ENCODE peak calls at places on chromosome 11, in seven cellular contexts. One of them, this sample, is unnamed.

GRCh38 chr11:116701876-116702275 is 70.9 kb downstream of the BUD13 start:
- DNase-seq in IMR-90: no peak
- DNase-seq in mesothelial cell of epicardium: no peak
- DNase-seq in activated CD8-positive, alpha-beta memory T cell treated with anti-CD3 and anti-CD28 coated beads, Interleukin-2, amount 10 ng/mL, durations not matched to agents 7 days and 5 days: no peak
- DNase-seq in cardiac muscle cell: no peak
- DNase-seq in stimulated activated CD4-positive, alpha-beta T cell treated with anti-CD3 and anti-CD28 coated beads, Interleukin-1b, Interleukin-23, amount 100 ng/mL, for 24 hours: no peak
- DNase-seq in activated CD4-positive, CD25-positive, alpha-beta regulatory T cell treated with anti-CD3 and anti-CD28 coated beads, Interleukin-2, amount 50 U/mL, for 72 hours: no peak
- DNase-seq in this sample: no peak

GRCh38 chr11:2904153-2905052 is 18.8 kb upstream of the CDKN1C start:
- DNase-seq in IMR-90: no peak
- DNase-seq in mesothelial cell of epicardium: no peak
- DNase-seq in activated CD8-positive, alpha-beta memory T cell treated with anti-CD3 and anti-CD28 coated beads, Interleukin-2, amount 10 ng/mL, durations not matched to agents 7 days and 5 days: no peak
- DNase-seq in cardiac muscle cell: no peak
- DNase-seq in stimulated activated CD4-positive, alpha-beta T cell treated with anti-CD3 and anti-CD28 coated beads, Interleukin-1b, Interleukin-23, amount 100 ng/mL, for 24 hours: no peak
- DNase-seq in activated CD4-positive, CD25-positive, alpha-beta regulatory T cell treated with anti-CD3 and anti-CD28 coated beads, Interleukin-2, amount 50 U/mL, for 72 hours: no peak
- DNase-seq in this sample: no peak

GRCh38 chr11:71940561-71941219 is 11.8 kb downstream of the RNF121 start:
- DNase-seq in IMR-90: no peak
- DNase-seq in mesothelial cell of epicardium: no peak
- DNase-seq in activated CD8-positive, alpha-beta memory T cell treated with anti-CD3 and anti-CD28 coated beads, Interleukin-2, amount 10 ng/mL, durations not matched to agents 7 days and 5 days: no peak
- DNase-seq in cardiac muscle cell: no peak
- DNase-seq in stimulated activated CD4-positive, alpha-beta T cell treated with anti-CD3 and anti-CD28 coated beads, Interleukin-1b, Interleukin-23, amount 100 ng/mL, for 24 hours: no peak
- DNase-seq in activated CD4-positive, CD25-positive, alpha-beta regulatory T cell treated with anti-CD3 and anti-CD28 coated beads, Interleukin-2, amount 50 U/mL, for 72 hours: no peak
- DNase-seq in this sample: no peak

GRCh38 chr11:72233773-72234513 is 9.4 kb downstream of the INPPL1 start:
- DNase-seq in IMR-90: no peak
- DNase-seq in mesothelial cell of epicardium: no peak
- DNase-seq in activated CD8-positive, alpha-beta memory T cell treated with anti-CD3 and anti-CD28 coated beads, Interleukin-2, amount 10 ng/mL, durations not matched to agents 7 days and 5 days: no peak
- DNase-seq in cardiac muscle cell: no peak
- DNase-seq in stimulated activated CD4-positive, alpha-beta T cell treated with anti-CD3 and anti-CD28 coated beads, Interleukin-1b, Interleukin-23, amount 100 ng/mL, for 24 hours: no peak
- DNase-seq in activated CD4-positive, CD25-positive, alpha-beta regulatory T cell treated with anti-CD3 and anti-CD28 coated beads, Interleukin-2, amount 50 U/mL, for 72 hours: peak; percentile 23
- DNase-seq in this sample: no peak

GRCh38 chr11:13316528-13316961 is 39.0 kb downstream of the BMAL1 start:
- DNase-seq in IMR-90: peak; percentile 55
- DNase-seq in mesothelial cell of epicardium: no peak
- DNase-seq in activated CD8-positive, alpha-beta memory T cell treated with anti-CD3 and anti-CD28 coated beads, Interleukin-2, amount 10 ng/mL, durations not matched to agents 7 days and 5 days: no peak
- DNase-seq in cardiac muscle cell: no peak
- DNase-seq in stimulated activated CD4-positive, alpha-beta T cell treated with anti-CD3 and anti-CD28 coated beads, Interleukin-1b, Interleukin-23, amount 100 ng/mL, for 24 hours: no peak
- DNase-seq in activated CD4-positive, CD25-positive, alpha-beta regulatory T cell treated with anti-CD3 and anti-CD28 coated beads, Interleukin-2, amount 50 U/mL, for 72 hours: no peak
- DNase-seq in this sample: peak; percentile 65

GRCh38 chr11:13008625-13009475 is at the start of gene RASSF10:
- DNase-seq in IMR-90: no peak
- DNase-seq in mesothelial cell of epicardium: no peak
- DNase-seq in activated CD8-positive, alpha-beta memory T cell treated with anti-CD3 and anti-CD28 coated beads, Interleukin-2, amount 10 ng/mL, durations not matched to agents 7 days and 5 days: no peak
- DNase-seq in cardiac muscle cell: peak; percentile 90
- DNase-seq in stimulated activated CD4-positive, alpha-beta T cell treated with anti-CD3 and anti-CD28 coated beads, Interleukin-1b, Interleukin-23, amount 100 ng/mL, for 24 hours: no peak
- DNase-seq in activated CD4-positive, CD25-positive, alpha-beta regulatory T cell treated with anti-CD3 and anti-CD28 coated beads, Interleukin-2, amount 50 U/mL, for 72 hours: no peak
- DNase-seq in this sample: no peak

GRCh38 chr11:13205446-13205845 is 72.1 kb upstream of the BMAL1 start:
- DNase-seq in IMR-90: peak; percentile 21
- DNase-seq in mesothelial cell of epicardium: no peak
- DNase-seq in activated CD8-positive, alpha-beta memory T cell treated with anti-CD3 and anti-CD28 coated beads, Interleukin-2, amount 10 ng/mL, durations not matched to agents 7 days and 5 days: no peak
- DNase-seq in cardiac muscle cell: no peak
- DNase-seq in stimulated activated CD4-positive, alpha-beta T cell treated with anti-CD3 and anti-CD28 coated beads, Interleukin-1b, Interleukin-23, amount 100 ng/mL, for 24 hours: no peak
- DNase-seq in activated CD4-positive, CD25-positive, alpha-beta regulatory T cell treated with anti-CD3 and anti-CD28 coated beads, Interleukin-2, amount 50 U/mL, for 72 hours: no peak
- DNase-seq in this sample: no peak

GRCh38 chr11:59728913-59729312 is 15.3 kb upstream of the OR10V1 start:
- DNase-seq in IMR-90: no peak
- DNase-seq in mesothelial cell of epicardium: no peak
- DNase-seq in activated CD8-positive, alpha-beta memory T cell treated with anti-CD3 and anti-CD28 coated beads, Interleukin-2, amount 10 ng/mL, durations not matched to agents 7 days and 5 days: peak; percentile 73
- DNase-seq in cardiac muscle cell: no peak
- DNase-seq in stimulated activated CD4-positive, alpha-beta T cell treated with anti-CD3 and anti-CD28 coated beads, Interleukin-1b, Interleukin-23, amount 100 ng/mL, for 24 hours: no peak
- DNase-seq in activated CD4-positive, CD25-positive, alpha-beta regulatory T cell treated with anti-CD3 and anti-CD28 coated beads, Interleukin-2, amount 50 U/mL, for 72 hours: no peak
- DNase-seq in this sample: no peak

GRCh38 chr11:109851780-109852390 is 241.3 kb upstream of the ZC3H12C start:
- DNase-seq in IMR-90: peak; percentile 31
- DNase-seq in mesothelial cell of epicardium: no peak
- DNase-seq in activated CD8-positive, alpha-beta memory T cell treated with anti-CD3 and anti-CD28 coated beads, Interleukin-2, amount 10 ng/mL, durations not matched to agents 7 days and 5 days: no peak
- DNase-seq in cardiac muscle cell: no peak
- DNase-seq in stimulated activated CD4-positive, alpha-beta T cell treated with anti-CD3 and anti-CD28 coated beads, Interleukin-1b, Interleukin-23, amount 100 ng/mL, for 24 hours: no peak
- DNase-seq in activated CD4-positive, CD25-positive, alpha-beta regulatory T cell treated with anti-CD3 and anti-CD28 coated beads, Interleukin-2, amount 50 U/mL, for 72 hours: no peak
- DNase-seq in this sample: peak; percentile 18

GRCh38 chr11:68775951-68776388 is 24.6 kb upstream of the TESMIN start:
- DNase-seq in IMR-90: no peak
- DNase-seq in mesothelial cell of epicardium: no peak
- DNase-seq in activated CD8-positive, alpha-beta memory T cell treated with anti-CD3 and anti-CD28 coated beads, Interleukin-2, amount 10 ng/mL, durations not matched to agents 7 days and 5 days: no peak
- DNase-seq in cardiac muscle cell: no peak
- DNase-seq in stimulated activated CD4-positive, alpha-beta T cell treated with anti-CD3 and anti-CD28 coated beads, Interleukin-1b, Interleukin-23, amount 100 ng/mL, for 24 hours: no peak
- DNase-seq in activated CD4-positive, CD25-positive, alpha-beta regulatory T cell treated with anti-CD3 and anti-CD28 coated beads, Interleukin-2, amount 50 U/mL, for 72 hours: no peak
- DNase-seq in this sample: no peak

GRCh38 chr11:6214530-6214929 is 9.2 kb downstream of the C11orf42 start:
- DNase-seq in IMR-90: no peak
- DNase-seq in mesothelial cell of epicardium: no peak
- DNase-seq in activated CD8-positive, alpha-beta memory T cell treated with anti-CD3 and anti-CD28 coated beads, Interleukin-2, amount 10 ng/mL, durations not matched to agents 7 days and 5 days: no peak
- DNase-seq in cardiac muscle cell: no peak
- DNase-seq in stimulated activated CD4-positive, alpha-beta T cell treated with anti-CD3 and anti-CD28 coated beads, Interleukin-1b, Interleukin-23, amount 100 ng/mL, for 24 hours: no peak
- DNase-seq in activated CD4-positive, CD25-positive, alpha-beta regulatory T cell treated with anti-CD3 and anti-CD28 coated beads, Interleukin-2, amount 50 U/mL, for 72 hours: no peak
- DNase-seq in this sample: no peak

This sample was measured in stromal cell of bone marrow.